ENCODE peak calls at places on chromosome 9, in five cellular contexts. L is progenitor cell of endocrine pancreas, K is GM12865, Y is Calu3, B is neural crest cell. D is an unnamed sample.

GRCh38 chr9:121138973-121139372 is 62.7 kb downstream of the RAB14 start:
- DNase-seq in L (no peak), B (no peak), K (no peak), Y (no peak), D (no peak)

GRCh38 chr9:34089311-34089710 is 37.2 kb downstream of the DCAF12 start:
- DNase-seq in K (no peak), L (no peak), B (no peak), Y (no peak), D (no peak)

GRCh38 chr9:89278997-89279739 is 31.8 kb upstream of the CKS2 start:
- DNase-seq in B (peak; percentile 31), L (no peak), Y (peak; percentile 12), K (peak; percentile 56), D (no peak)

GRCh38 chr9:110744753-110745522 is 76.3 kb downstream of the MUSK start:
- DNase-seq in Y (peak; percentile 44), B (no peak), L (no peak), K (no peak), D (no peak)

GRCh38 chr9:121394292-121394691 is 24.2 kb upstream of the STOM start:
- DNase-seq in B (no peak), Y (no peak), L (no peak), K (peak; percentile 18), D (no peak)

GRCh38 chr9:115416299-115416698 is 298.3 kb upstream of the TNC start:
- DNase-seq in Y (no peak), B (no peak), L (no peak), K (no peak), D (no peak)

GRCh38 chr9:33159760-33160127 is 7.4 kb downstream of the B4GALT1 start:
- DNase-seq in B (no peak), Y (no peak), K (peak; percentile 87), L (no peak), D (no peak)

GRCh38 chr9:107890921-107891465 is 401.4 kb upstream of the KLF4 start:
- DNase-seq in K (no peak), L (no peak), Y (no peak), B (no peak), D (no peak)

GRCh38 chr9:2787065-2787464 is 56.8 kb downstream of the PUM3 start:
- DNase-seq in L (no peak), B (no peak), K (no peak), Y (no peak), D (no peak)

GRCh38 chr9:109813829-109814228 is 33.8 kb downstream of the PALM2AKAP2 start:
- DNase-seq in Y (no peak), B (no peak), K (no peak), L (no peak), D (no peak)

GRCh38 chr9:119337566-119337965 is 31.7 kb downstream of the BRINP1 start:
- DNase-seq in K (no peak), Y (no peak), B (no peak), L (no peak), D (no peak)

GRCh38 chr9:35042081-35042604 is 30.3 kb downstream of the VCP start:
- DNase-seq in Y (no peak), B (no peak), K (no peak), L (no peak), D (no peak)

GRCh38 chr9:113488490-113488889 is 25.0 kb downstream of the RGS3 start:
- DNase-seq in L (no peak), Y (no peak), K (no peak), B (no peak), D (no peak)

GRCh38 chr9:124196814-124197176 is 61.0 kb upstream of the NEK6 start:
- DNase-seq in B (no peak), L (no peak), Y (no peak), K (no peak), D (no peak)

GRCh38 chr9:124198948-124199347 is 58.8 kb upstream of the NEK6 start:
- DNase-seq in Y (no peak), K (no peak), B (no peak), L (no peak), D (no peak)

GRCh38 chr9:124202447-124202971 is 55.2 kb upstream of the NEK6 start:
- DNase-seq in K (peak; percentile 98), Y (peak; percentile 12), B (no peak), L (no peak), D (no peak)

GRCh38 chr9:124199474-124199873 is 58.3 kb upstream of the NEK6 start:
- DNase-seq in K (no peak), L (no peak), Y (no peak), B (no peak), D (no peak)

DNA sequence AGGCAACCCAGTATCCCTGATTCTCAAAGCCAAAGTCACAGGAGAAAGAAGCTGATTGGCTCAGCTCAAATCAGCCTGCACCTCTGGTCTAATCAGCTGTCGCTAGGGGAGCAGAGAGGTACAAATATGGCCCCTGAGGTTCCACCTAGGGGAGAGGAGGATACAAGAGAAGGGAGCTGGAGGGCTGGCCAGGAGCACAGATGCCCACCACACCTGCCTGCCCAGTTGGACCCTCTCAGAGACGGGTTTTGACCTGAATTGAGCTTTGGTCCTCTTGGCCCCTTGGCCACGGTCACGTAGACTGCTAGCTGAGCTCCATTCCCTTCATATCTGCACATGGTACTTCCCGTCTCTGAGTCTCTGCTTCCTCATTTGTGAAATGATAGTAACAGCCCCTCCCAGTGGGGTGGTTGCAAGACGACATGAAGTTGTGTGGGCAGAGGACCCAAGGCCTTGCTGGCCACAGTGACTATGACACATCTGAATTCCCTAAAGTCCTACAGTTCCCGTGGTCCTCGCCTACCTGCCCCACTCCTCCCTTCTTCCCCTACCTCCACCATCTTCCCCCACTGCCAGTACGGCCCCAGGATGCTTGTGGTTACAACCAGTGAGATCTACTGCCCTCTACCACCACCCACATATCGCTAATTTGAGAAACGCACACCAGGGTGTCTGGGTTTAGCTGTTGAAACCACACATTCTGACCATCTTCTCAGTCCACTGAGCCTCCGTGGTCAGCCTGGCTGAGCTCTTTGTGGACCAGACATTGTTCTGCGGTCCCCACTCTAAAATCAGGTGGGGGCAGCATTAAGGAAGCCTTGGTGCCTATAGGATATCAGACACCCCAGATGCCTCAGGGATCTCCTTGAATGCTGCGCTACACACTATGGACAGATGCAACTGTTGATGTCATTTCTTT is 60.3 kb upstream of the NEK6 start:
- DNase-seq in B (no peak), L (no peak), K (peak; percentile 93), Y (no peak), D (no peak)
- TF ChIP-seq CTCF in B (no peak), L (no peak), K (peak; percentile 11), Y (no peak), D (no peak)

DNA sequence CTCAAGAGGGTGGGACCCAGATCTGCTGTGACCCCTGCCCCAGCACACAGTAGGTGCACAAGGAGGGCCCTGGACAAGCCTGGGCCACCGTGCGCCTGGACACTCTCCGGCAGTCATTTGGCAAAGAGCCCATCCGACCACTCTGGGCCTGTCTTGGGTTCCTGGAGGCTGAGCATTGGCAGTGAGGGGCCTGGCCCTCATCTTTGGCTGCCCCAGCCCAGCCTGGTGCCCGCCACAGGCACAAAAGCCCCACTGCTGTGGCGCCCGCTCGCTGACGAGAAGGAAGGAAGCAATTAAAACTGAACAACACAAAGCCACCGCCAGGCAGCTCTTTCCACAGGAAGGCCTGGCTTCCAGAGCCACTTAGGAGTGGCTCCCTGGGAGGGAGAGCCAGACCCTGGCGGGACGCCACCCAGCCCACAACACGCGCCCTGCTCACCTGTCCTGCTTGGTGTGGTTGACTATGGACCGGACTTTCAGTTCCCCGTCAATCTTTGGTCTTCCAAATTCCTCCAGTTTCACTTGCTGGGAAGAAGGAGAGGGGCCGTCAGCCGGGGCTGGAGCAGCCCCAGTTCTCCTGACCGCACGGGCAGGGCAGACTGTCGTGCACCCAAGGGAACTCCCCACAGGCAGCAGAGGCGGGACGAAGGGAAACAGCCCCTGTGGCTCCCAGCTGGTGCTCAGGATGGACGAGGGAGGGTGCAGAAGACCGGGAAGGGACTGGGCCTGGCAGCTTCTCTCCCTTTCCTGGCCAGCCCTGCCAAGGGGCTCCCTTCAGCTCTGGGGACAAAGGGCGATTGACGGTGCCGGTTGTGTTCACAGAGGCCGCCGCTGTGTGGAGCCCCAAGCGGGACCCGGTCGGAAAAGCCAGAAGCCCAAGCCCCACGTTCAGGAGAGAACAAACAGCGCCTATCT is 50.9 kb upstream of the SARDH start:
- DNase-seq in K (no peak), L (no peak), Y (no peak), B (no peak), D (peak; percentile 83)
- TF ChIP-seq CTCF in K (no peak), L (no peak), Y (no peak), B (no peak), D (no peak)

GRCh38 chr9:136131629-136132499 is 13.2 kb upstream of the TMEM250 start:
- DNase-seq in B (no peak), Y (no peak), L (no peak), K (no peak), D (no peak)

GRCh38 chr9:136132500-136133050 is 13.9 kb upstream of the TMEM250 start:
- DNase-seq in B (no peak), Y (no peak), K (no peak), L (no peak), D (no peak)

GRCh38 chr9:136133959-136134484 is 15.3 kb upstream of the TMEM250 start:
- DNase-seq in Y (no peak), L (no peak), B (no peak), K (no peak), D (no peak)

GRCh38 chr9:136135326-136136126 is 16.9 kb upstream of the TMEM250 start:
- DNase-seq in K (no peak), B (no peak), Y (no peak), L (no peak), D (no peak)

DNA sequence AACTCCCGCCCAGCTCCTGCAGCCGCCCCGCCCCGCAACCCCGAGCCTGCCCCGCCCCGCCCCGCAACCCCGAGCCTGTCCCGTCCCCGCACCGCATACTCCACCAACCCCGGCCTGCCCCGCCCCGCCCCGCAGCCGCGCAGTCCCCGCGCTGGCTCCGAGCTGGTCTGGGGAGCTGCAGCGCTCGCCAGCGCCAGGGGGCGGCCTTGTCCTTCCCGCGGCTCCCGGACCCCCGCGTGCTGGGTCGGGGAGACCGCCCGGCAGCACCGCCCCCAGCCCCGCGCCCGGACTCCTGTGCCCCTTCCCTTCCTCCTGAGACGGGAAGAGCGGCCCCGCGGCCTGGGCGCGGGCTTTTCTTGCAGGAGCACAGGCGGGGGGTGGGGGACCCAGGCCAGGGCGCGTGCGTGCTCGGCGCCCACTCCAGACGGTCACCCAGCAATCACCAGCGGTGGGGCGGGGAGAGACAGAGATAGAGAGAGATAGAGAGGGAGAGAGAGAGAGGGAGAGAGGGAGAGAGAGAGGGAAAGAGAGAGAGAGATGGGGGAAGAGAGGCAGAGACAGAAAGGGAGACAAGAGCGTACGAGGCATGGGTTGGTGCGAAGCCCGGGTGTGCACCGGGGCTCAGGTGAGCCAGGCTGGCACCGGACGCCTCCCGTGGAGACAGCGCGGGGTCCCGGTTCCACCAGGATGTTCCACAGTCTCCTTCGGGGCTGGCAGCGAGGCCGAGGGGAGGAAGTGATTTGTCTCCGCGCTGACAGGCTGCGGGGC is 14.7 kb upstream of the TMEM250 start:
- DNase-seq in K (no peak), L (peak; percentile 64), B (peak; percentile 61), Y (peak; percentile 45), D (no peak)
- TF ChIP-seq CTCF in K (peak; percentile 24), L (peak; percentile 64), B (peak; percentile 69), Y (peak; percentile 25), D (peak; percentile 82)

DNA sequence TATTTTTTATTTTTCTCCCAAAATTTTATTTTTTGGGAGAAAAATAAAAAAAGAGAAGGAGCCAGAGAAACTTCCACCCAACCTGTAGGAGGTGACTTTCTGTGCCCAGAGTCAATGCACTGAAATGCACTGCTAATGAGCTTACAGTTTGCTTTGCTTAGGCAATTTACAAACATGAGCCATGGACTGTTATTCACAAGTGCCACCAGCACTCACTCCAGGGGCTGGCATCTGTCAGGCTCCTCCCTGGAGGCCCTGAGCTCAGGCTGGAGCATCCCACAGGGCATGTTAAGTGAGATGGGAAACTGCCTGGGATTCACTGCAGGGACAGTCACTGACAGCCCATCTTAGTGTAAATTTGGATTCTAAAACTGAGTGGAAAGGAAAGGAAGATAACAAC is 74.9 kb downstream of the FANCC start:
- DNase-seq in Y (no peak), K (no peak), B (no peak), L (no peak), D (no peak)
- TF ChIP-seq CTCF in Y (no peak), K (no peak), B (no peak), L (no peak), D (no peak)

D was measured in chondrocyte.